ENCODE peak calls at places on chromosomes 16 and 17, in eight cellular contexts. F is MM.1S, A is HCT116, S is osteoblast, G is fibroblast of lung, T is GM23248, L is PC-3, M is H9. X is an unnamed sample.
A peak's percentile ranks its signal among the peaks of the same experiment; 100 is the strongest.

GRCh38 chr16:48317614-48318013 is 67.6 kb downstream of the SIAH1 start:
- DNase-seq in L (peak; percentile 65), F (peak; percentile 26), T (peak; percentile 54), M (no peak), S (peak; percentile 57), G (peak; percentile 52), A (peak; percentile 10), X (no peak)

GRCh38 chr16:30532285-30533145 is 2.1 kb downstream of the ZNF747 start:
- DNase-seq in M (no peak), G (no peak), L (no peak), F (no peak), A (no peak), S (no peak), T (no peak), X (no peak)

GRCh38 chr17:58452738-58453137 is 35.4 kb upstream of the RNF43 start:
- DNase-seq in M (no peak), F (no peak), T (peak; percentile 5), L (peak; percentile 39), A (no peak), S (no peak), G (peak; percentile 1), X (no peak)

GRCh38 chr17:50511058-50511457 is 2.8 kb downstream of the MYCBPAP start:
- DNase-seq in G (peak; percentile 38), F (peak; percentile 55), S (peak; percentile 78), T (peak; percentile 42), A (no peak), M (no peak), L (peak; percentile 59), X (no peak)

GRCh38 chr17:17724307-17724921 is 43.2 kb downstream of the RAI1 start:
- DNase-seq in A (no peak), L (no peak), S (peak; percentile 97), F (no peak), T (peak; percentile 51), M (peak; percentile 86), G (peak; percentile 49), X (no peak)

GRCh38 chr16:1978476-1979120 is 2.7 kb downstream of the NOXO1 start:
- DNase-seq in A (no peak), F (no peak), G (no peak), T (no peak), S (no peak), M (peak; percentile 61), L (no peak), X (no peak)

GRCh38 chr16:3137267-3137666 is 2.4 kb downstream of the ZNF213 start:
- DNase-seq in F (no peak), M (no peak), T (no peak), G (no peak), L (no peak), S (peak; percentile 13), A (no peak), X (no peak)

GRCh38 chr16:48011466-48011865 is 144.3 kb downstream of the ABCC12 start:
- DNase-seq in T (no peak), M (peak; percentile 1), S (no peak), A (no peak), F (no peak), L (no peak), G (no peak), X (no peak)

GRCh38 chr16:80824623-80825364 is 20.4 kb upstream of the CDYL2 start:
- DNase-seq in L (peak; percentile 76), A (peak; percentile 64), G (peak; percentile 81), F (peak; percentile 55), S (no peak), T (peak; percentile 69), M (no peak), X (peak; percentile 63)

GRCh38 chr17:43427362-43428043 is 28.7 kb downstream of the ARL4D start:
- DNase-seq in F (no peak), L (no peak), S (no peak), G (no peak), A (no peak), M (no peak), T (no peak), X (no peak)
- H3K4me2 ChIP-seq in F (no peak overlapping the region), L (no peak overlapping the region), S (no peak overlapping the region), G (no peak overlapping the region), A (no peak overlapping the region), M (no peak overlapping the region), T (no peak overlapping the region), X (no peak overlapping the region)

DNA sequence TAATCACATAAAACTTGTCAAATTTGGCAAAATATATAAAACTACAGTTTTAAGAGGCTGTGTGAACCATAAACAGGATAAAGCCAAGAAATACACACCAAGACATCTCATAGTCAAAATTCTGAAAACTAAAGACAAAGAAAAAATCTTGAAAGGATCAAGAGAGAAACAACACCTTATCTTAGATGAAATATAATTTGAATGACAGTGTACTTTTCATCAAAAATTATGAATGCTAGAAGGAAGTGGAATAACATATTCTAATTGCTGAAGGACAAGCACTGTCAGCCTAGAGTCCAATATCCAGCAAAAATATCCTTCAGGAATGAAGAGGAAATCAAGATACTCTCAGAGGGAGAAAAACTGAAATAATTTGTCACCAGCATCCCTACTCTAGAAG is 37.2 kb downstream of the PIK3R5 start:
- DNase-seq in G (no peak), L (no peak), A (no peak), M (no peak), T (no peak), F (no peak), S (no peak), X (no peak)
- H3K9me3 ChIP-seq in G (no peaks in the 10 kb centered on the region), L (peaks cover 6% of the 10 kb centered on the region), A (peaks cover 11% of the 10 kb centered on the region), M (peaks cover 12% of the 10 kb centered on the region), T (peaks cover 6% of the 10 kb centered on the region), F (no peaks in the 10 kb centered on the region), S (peaks cover 9% of the 10 kb centered on the region), X (peaks cover 12% of the 10 kb centered on the region)

GRCh38 chr17:2853722-2854580 is 57.7 kb downstream of the RAP1GAP2 start:
- DNase-seq in M (no peak), L (peak; percentile 34), A (no peak), F (no peak), S (peak; percentile 92), T (peak; percentile 63), G (peak; percentile 19), X (peak; percentile 62)
- H3K4me2 ChIP-seq in M (peak overlapping the region; percentile 92), L (peak overlapping the region; percentile 90), A (peak overlapping the region; percentile 99), F (peak overlapping the region; percentile 89), S (peak overlapping the region; percentile 93), T (peak overlapping the region; percentile 80), G (peak overlapping the region; percentile 62), X (peak overlapping the region; percentile 86)

GRCh38 chr17:65261682-65262636 is 124.8 kb downstream of the RGS9 start:
- DNase-seq in S (peak; percentile 82), L (peak; percentile 50), M (no peak), A (no peak), T (peak; percentile 61), F (no peak), G (no peak), X (no peak)

GRCh38 chr17:65265276-65265675 is 128.1 kb downstream of the RGS9 start:
- DNase-seq in T (no peak), L (no peak), A (no peak), S (no peak), M (no peak), G (no peak), F (no peak), X (no peak)

GRCh38 chr17:65259281-65259680 is 122.1 kb downstream of the RGS9 start:
- DNase-seq in S (no peak), A (no peak), G (no peak), M (no peak), L (no peak), T (no peak), F (no peak), X (no peak)

GRCh38 chr17:65261152-65261551 is 124.0 kb downstream of the RGS9 start:
- DNase-seq in L (no peak), A (no peak), M (peak; percentile 74), S (no peak), G (no peak), T (no peak), F (no peak), X (no peak)

GRCh38 chr17:65260626-65261025 is 123.5 kb downstream of the RGS9 start:
- DNase-seq in M (no peak), S (no peak), L (no peak), A (no peak), G (no peak), T (no peak), F (no peak), X (no peak)
- H3K9me3 ChIP-seq in M (no peaks in the 10 kb centered on the region), S (no peaks in the 10 kb centered on the region), L (no peaks in the 10 kb centered on the region), A (no peaks in the 10 kb centered on the region), G (no peaks in the 10 kb centered on the region), T (no peaks in the 10 kb centered on the region), F (no peaks in the 10 kb centered on the region), X (no peaks in the 10 kb centered on the region)